ENCODE peak calls at places on chromosomes 5 and 9, in five cellular contexts. K is SK-N-SH, Q is HepG2, P is K562, J is H1. Z is an unnamed sample.

GRCh38 chr9:119273325-119273904 is 95.8 kb downstream of the BRINP1 start:
- DNase-seq in K (no peak), Q (no peak), P (no peak), J (no peak), Z (no peak)

GRCh38 chr9:34647651-34648050 is 1.2 kb downstream of the GALT start:
- DNase-seq in K (no peak), Q (no peak), P (peak; percentile 60), J (no peak), Z (no peak)

GRCh38 chr5:141515946-141516647 is 27.2 kb downstream of the PCDHGC5 start:
- DNase-seq in K (no peak), Q (no peak), P (no peak), J (no peak), Z (no peak)

GRCh38 chr5:52580921-52581320 is 206.8 kb upstream of the ITGA1 start:
- DNase-seq in K (no peak), Q (no peak), P (no peak), J (no peak), Z (no peak)

GRCh38 chr5:132289097-132289496 is 5.1 kb upstream of the SLC22A4 start:
- DNase-seq in K (no peak), Q (no peak), P (no peak), J (no peak), Z (no peak)

GRCh38 chr9:33748633-33749304 is 46.6 kb upstream of the PRSS3 start:
- DNase-seq in K (no peak), Q (no peak), P (no peak), J (no peak), Z (peak; percentile 5)

GRCh38 chr9:93496285-93496684 is 42.9 kb upstream of the FAM120AOS start:
- DNase-seq in K (no peak), Q (no peak), P (no peak), J (no peak), Z (no peak)

GRCh38 chr5:62592558-62592957 is 13.9 kb downstream of the LRRC70 start:
- DNase-seq in K (no peak), Q (no peak), P (no peak), J (no peak), Z (peak; percentile 22)

GRCh38 chr5:65395526-65396155 is 86.1 kb downstream of the ADAMTS6 start:
- DNase-seq in K (no peak), Q (no peak), P (no peak), J (no peak), Z (no peak)

GRCh38 chr9:9950813-9951212 is 662.0 kb downstream of the PTPRD start:
- DNase-seq in K (no peak), Q (no peak), P (no peak), J (no peak), Z (no peak)

GRCh38 chr5:4551034-4551433 is 589.1 kb upstream of the ADAMTS16 start:
- DNase-seq in K (no peak), Q (no peak), P (no peak), J (no peak), Z (no peak)

GRCh38 chr5:68421667-68422220 is 206.2 kb downstream of the PIK3R1 start:
- DNase-seq in K (no peak), Q (no peak), P (no peak), J (no peak), Z (no peak)

GRCh38 chr5:73338201-73339126 is 110.1 kb downstream of the FOXD1 start:
- DNase-seq in K (no peak), Q (peak; percentile 3), P (no peak), J (no peak), Z (no peak)

GRCh38 chr5:87007737-87008136 is 259.9 kb upstream of the RASA1 start:
- DNase-seq in K (no peak), Q (no peak), P (no peak), J (no peak), Z (no peak)

GRCh38 chr5:6728011-6728794 is 15.0 kb downstream of the TENT4A start:
- DNase-seq in K (peak; percentile 57), Q (no peak), P (no peak), J (no peak), Z (no peak)

DNA sequence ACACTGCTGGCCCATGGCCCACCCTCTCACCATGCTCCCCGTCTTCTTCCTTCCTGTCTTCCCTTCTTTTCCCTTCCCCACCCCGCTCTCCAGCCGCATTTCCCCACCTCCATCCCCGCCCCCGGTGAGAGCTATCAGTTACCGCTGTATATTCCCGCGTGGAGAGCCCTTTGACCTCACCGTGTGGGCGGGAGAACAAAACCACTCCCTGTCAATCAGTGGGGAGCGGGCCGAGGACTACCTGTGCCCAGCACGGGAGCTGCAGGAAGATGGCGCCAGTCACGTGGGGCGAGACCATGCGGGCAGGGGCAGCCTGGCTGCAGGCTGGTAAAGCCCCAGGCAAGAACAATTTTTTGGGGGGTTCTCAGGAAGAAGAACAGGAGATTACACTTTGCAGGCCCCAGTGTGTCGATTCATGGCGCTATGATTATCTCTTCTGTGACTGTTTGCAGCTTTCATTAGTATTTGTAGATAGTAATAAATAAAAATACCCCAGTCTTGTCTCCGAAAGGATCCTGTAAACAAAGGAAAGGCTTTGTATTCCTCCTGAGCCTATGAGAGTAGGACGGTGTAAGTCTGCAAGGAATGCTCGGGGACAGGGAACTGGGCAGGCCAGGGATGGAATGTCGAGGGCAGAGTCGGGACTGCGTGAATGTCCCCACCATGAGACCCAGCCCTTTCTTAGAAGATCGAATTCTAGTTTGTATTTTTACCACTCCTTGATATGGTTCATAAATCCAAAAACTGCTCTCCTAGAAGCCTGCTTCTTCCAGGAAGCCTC is 14.8 kb upstream of the DMRT1 start:
- DNase-seq in K (no peak), Q (no peak), P (peak; percentile 6), J (peak; percentile 58), Z (no peak)
- H3K27ac ChIP-seq in K (no peak overlapping the region), Q (no peak overlapping the region), P (no peak overlapping the region), J (no peak overlapping the region), Z (no peak overlapping the region)

DNA sequence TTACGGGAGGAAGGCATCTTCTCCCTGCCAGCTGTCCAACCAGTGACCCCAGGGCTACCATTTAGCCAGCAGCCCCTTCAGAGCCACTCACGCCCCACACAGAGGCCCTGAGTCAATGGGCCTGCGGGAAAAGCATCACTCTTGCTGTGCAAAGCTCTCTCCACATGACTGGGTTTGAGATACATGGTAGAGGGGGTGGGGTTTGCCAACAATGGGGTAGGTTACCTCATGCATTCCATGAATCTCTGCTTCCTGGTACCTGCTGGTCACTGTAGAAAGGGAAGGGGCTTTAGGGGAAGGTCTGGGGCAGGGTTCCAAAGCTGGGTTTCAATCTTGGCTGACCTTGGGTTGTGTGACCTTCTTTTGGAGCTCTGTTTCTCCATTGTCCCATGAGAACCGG is 22.9 kb upstream of the TTLL11 start:
- DNase-seq in K (no peak), Q (no peak), P (no peak), J (no peak), Z (no peak)
- H3K4me3 ChIP-seq in K (no peak overlapping the region), Q (no peak overlapping the region), P (no peak overlapping the region), J (no peak overlapping the region), Z (no peak overlapping the region)

GRCh38 chr9:129908846-129909245 is 73.6 kb downstream of the USP20 start:
- DNase-seq in K (no peak), Q (no peak), P (no peak), J (no peak), Z (no peak)

GRCh38 chr9:129916707-129917106 is 81.4 kb downstream of the USP20 start:
- DNase-seq in K (no peak), Q (no peak), P (no peak), J (no peak), Z (no peak)

GRCh38 chr9:129914051-129914450 is 78.8 kb downstream of the USP20 start:
- DNase-seq in K (no peak), Q (peak; percentile 37), P (no peak), J (no peak), Z (no peak)

GRCh38 chr9:129907196-129907595 is 71.9 kb downstream of the USP20 start:
- DNase-seq in K (no peak), Q (no peak), P (no peak), J (no peak), Z (no peak)

GRCh38 chr9:129910628-129911567 is 75.6 kb downstream of the USP20 start:
- DNase-seq in K (no peak), Q (no peak), P (peak; percentile 94), J (no peak), Z (peak; percentile 51)
- TF ChIP-seq GABPA in K (no peak), Q (no peak), P (no peak), J (no peak), Z (no peak)

GRCh38 chr5:80411589-80412219 is 3.8 kb downstream of the ZFYVE16 start:
- DNase-seq in K (no peak), Q (no peak), P (peak; percentile 8), J (no peak), Z (no peak)
- H3K27ac ChIP-seq in K (no peak overlapping the region), Q (no peak overlapping the region), P (no peak overlapping the region), J (no peak overlapping the region), Z (no peak overlapping the region)

GRCh38 chr9:20321683-20322082 is 300.6 kb downstream of the MLLT3 start:
- DNase-seq in K (no peak), Q (no peak), P (no peak), J (no peak), Z (no peak)
- H3K4me3 ChIP-seq in K (no peak overlapping the region), Q (no peak overlapping the region), P (no peak overlapping the region), J (no peak overlapping the region), Z (no peak overlapping the region)